ENCODE peak calls at places on chromosomes 11 and 22, in five cellular contexts. U, O, V, E and S are unnamed samples.

GRCh38 chr11:134017773-134018430 is 51.0 kb upstream of the JAM3 start:
- DNase-seq in U (no peak), O (no peak), V (no peak), E (no peak), S (no peak)

GRCh38 chr11:72641900-72642814 is 32.1 kb downstream of the PDE2A start:
- DNase-seq in U (peak), O (no peak), V (no peak), E (peak), S (no peak)

GRCh38 chr11:58740447-58740846 is 8.7 kb upstream of the GLYAT start:
- DNase-seq in U (no peak), O (no peak), V (no peak), E (no peak), S (no peak)

GRCh38 chr22:42780070-42780540 is 59.4 kb upstream of the A4GALT start:
- DNase-seq in U (peak), O (peak), V (no peak), E (peak), S (peak)

GRCh38 chr11:112971200-112971599 is 10.0 kb downstream of the NCAM1 start:
- DNase-seq in U (no peak), O (no peak), V (no peak), E (no peak), S (no peak)

GRCh38 chr11:11572386-11572785 is 49.4 kb downstream of the GALNT18 start:
- DNase-seq in U (no peak), O (no peak), V (no peak), E (no peak), S (no peak)

GRCh38 chr11:27139742-27140141 is 99.1 kb downstream of the BBOX1 start:
- DNase-seq in U (peak), O (peak), V (no peak), E (no peak), S (no peak)

GRCh38 chr11:86244063-86244521 is 461 bp upstream of the EED start:
- DNase-seq in U (no peak), O (peak), V (peak), E (peak), S (peak)

GRCh38 chr11:117586392-117586791 is 210.6 kb downstream of the DSCAML1 start:
- DNase-seq in U (no peak), O (no peak), V (no peak), E (no peak), S (no peak)

GRCh38 chr11:73216466-73216865 is 1.6 kb upstream of the P2RY2 start:
- DNase-seq in U (no peak), O (no peak), V (no peak), E (no peak), S (no peak)

GRCh38 chr11:28400236-28401100 is 292.3 kb downstream of the METTL15 start:
- DNase-seq in U (peak), O (peak), V (no peak), E (no peak), S (no peak)

GRCh38 chr22:47094861-47095330 is 332.4 kb downstream of the TBC1D22A start:
- DNase-seq in U (peak), O (no peak), V (no peak), E (no peak), S (no peak)

GRCh38 chr11:64665381-64665780 is 57.6 kb downstream of the NRXN2 start:
- DNase-seq in U (no peak), O (no peak), V (no peak), E (no peak), S (no peak)

GRCh38 chr11:97332271-97332670 is 942.5 kb downstream of the JRKL start:
- DNase-seq in U (no peak), O (no peak), V (no peak), E (no peak), S (peak)

GRCh38 chr11:71449596-71449995 is 1.4 kb upstream of the DHCR7 start:
- DNase-seq in U (no peak), O (no peak), V (no peak), E (no peak), S (no peak)

GRCh38 chr11:73384531-73384870 is 8.3 kb downstream of the RELT start:
- DNase-seq in U (no peak), O (no peak), V (no peak), E (no peak), S (no peak)

GRCh38 chr22:45600791-45601730 is 70.6 kb upstream of the ATXN10 start:
- DNase-seq in U (peak), O (no peak), V (no peak), E (no peak), S (no peak)

GRCh38 chr22:48694296-48694883 is 1133.3 kb downstream of the BRD1 start:
- DNase-seq in U (no peak), O (no peak), V (no peak), E (no peak), S (no peak)

GRCh38 chr11:108803781-108804180 is 138.9 kb downstream of the DDX10 start:
- DNase-seq in U (peak), O (no peak), V (no peak), E (no peak), S (no peak)

GRCh38 chr11:96097844-96098421 is 174.0 kb upstream of the MTMR2 start:
- DNase-seq in U (peak), O (no peak), V (no peak), E (no peak), S (no peak)

GRCh38 chr22:46456818-46457163 is 80.6 kb downstream of the CELSR1 start:
- DNase-seq in U (no peak), O (no peak), V (no peak), E (no peak), S (no peak)

GRCh38 chr11:61607426-61607825 is 26.6 kb upstream of the SYT7 start:
- DNase-seq in U (no peak), O (no peak), V (no peak), E (no peak), S (no peak)

GRCh38 chr11:118662401-118663271 is 16.8 kb downstream of the TREH start:
- DNase-seq in U (no peak), O (no peak), V (no peak), E (peak), S (no peak)

GRCh38 chr11:11899401-11899800 is 57.6 kb downstream of the USP47 start:
- DNase-seq in U (no peak), O (no peak), V (no peak), E (no peak), S (no peak)

GRCh38 chr22:29269731-29270474 is 1.8 kb downstream of the EWSR1 start:
- DNase-seq in U (peak), O (no peak), V (no peak), E (no peak), S (no peak)

GRCh38 chr22:36267058-36267457 is 14.1 kb downstream of the APOL1 start:
- DNase-seq in U (no peak), O (no peak), V (no peak), E (no peak), S (no peak)